ENCODE peak calls at places on chromosome 1, in ten cellular contexts. F, B, I, D, K, W, H, Z, X and U are unnamed samples. For H3K4me1, the result is how much of the 10 kb centered on the place peaks cover.

GRCh38 chr1:156399355-156400125 is 30.5 kb downstream of the RHBG start:
- DNase-seq in F (no peak), B (no peak), I (no peak), D (no peak), K (no peak), W (no peak), H (no peak), Z (no peak), X (no peak), U (no peak)

GRCh38 chr1:182601416-182601786 is 2.8 kb downstream of the RGS16 start:
- DNase-seq in F (peak), B (peak), I (peak), D (peak), K (peak), W (peak), H (peak), Z (peak), X (peak), U (no peak)

GRCh38 chr1:94316836-94317789 is 79.7 kb upstream of the ARHGAP29 start:
- DNase-seq in F (no peak), B (peak), I (no peak), D (peak), K (no peak), W (peak), H (no peak), Z (no peak), X (peak), U (no peak)

GRCh38 chr1:111332190-111332589 is 41.5 kb downstream of the CHIA start:
- DNase-seq in F (no peak), B (no peak), I (no peak), D (no peak), K (no peak), W (no peak), H (no peak), Z (peak), X (no peak), U (no peak)

GRCh38 chr1:116474921-116475849 is 95.6 kb downstream of the CD58 start:
- DNase-seq in F (no peak), B (no peak), I (peak), D (no peak), K (peak), W (no peak), H (no peak), Z (no peak), X (no peak), U (no peak)

GRCh38 chr1:240739754-240740153 is 127.8 kb upstream of the GREM2 start:
- DNase-seq in F (no peak), B (no peak), I (no peak), D (no peak), K (no peak), W (peak), H (no peak), Z (no peak), X (peak), U (no peak)

GRCh38 chr1:164830628-164831027 is 271.6 kb downstream of the PBX1 start:
- DNase-seq in F (no peak), B (no peak), I (no peak), D (no peak), K (no peak), W (no peak), H (no peak), Z (no peak), X (no peak), U (no peak)

GRCh38 chr1:58983159-58983558 is 199.3 kb upstream of the JUN start:
- DNase-seq in F (no peak), B (no peak), I (no peak), D (no peak), K (no peak), W (peak), H (no peak), Z (no peak), X (peak), U (no peak)

GRCh38 chr1:232553050-232553754 is 76.7 kb downstream of the SIPA1L2 start:
- DNase-seq in F (no peak), B (no peak), I (peak), D (peak), K (peak), W (peak), H (peak), Z (no peak), X (peak), U (no peak)

GRCh38 chr1:52641307-52641706 is 8.3 kb downstream of the SHISAL2A start:
- DNase-seq in F (no peak), B (no peak), I (no peak), D (no peak), K (no peak), W (no peak), H (no peak), Z (no peak), X (no peak), U (no peak)

GRCh38 chr1:22259581-22260282 is 116.8 kb upstream of the WNT4 start:
- DNase-seq in F (no peak), B (no peak), I (no peak), D (peak), K (peak), W (no peak), H (peak), Z (no peak), X (peak), U (no peak)

GRCh38 chr1:37776946-37777516 is 12.1 kb upstream of the EPHA10 start:
- DNase-seq in F (no peak), B (no peak), I (no peak), D (no peak), K (no peak), W (no peak), H (no peak), Z (no peak), X (no peak), U (no peak)

GRCh38 chr1:110060034-110060661 is 10.3 kb downstream of the ALX3 start:
- DNase-seq in F (peak), B (peak), I (no peak), D (peak), K (peak), W (peak), H (peak), Z (no peak), X (no peak), U (no peak)

GRCh38 chr1:147073062-147073432 is 99.2 kb downstream of the PRKAB2 start:
- DNase-seq in F (no peak), B (no peak), I (no peak), D (no peak), K (no peak), W (no peak), H (no peak), Z (no peak), X (no peak), U (no peak)

GRCh38 chr1:243964915-243965314 is 86.2 kb upstream of the ZBTB18 start:
- DNase-seq in F (no peak), B (no peak), I (no peak), D (no peak), K (no peak), W (peak), H (no peak), Z (no peak), X (peak), U (no peak)

GRCh38 chr1:214116258-214116657 is 128.5 kb downstream of the PROX1 start:
- DNase-seq in F (no peak), B (no peak), I (no peak), D (no peak), K (no peak), W (no peak), H (no peak), Z (no peak), X (no peak), U (no peak)

DNA sequence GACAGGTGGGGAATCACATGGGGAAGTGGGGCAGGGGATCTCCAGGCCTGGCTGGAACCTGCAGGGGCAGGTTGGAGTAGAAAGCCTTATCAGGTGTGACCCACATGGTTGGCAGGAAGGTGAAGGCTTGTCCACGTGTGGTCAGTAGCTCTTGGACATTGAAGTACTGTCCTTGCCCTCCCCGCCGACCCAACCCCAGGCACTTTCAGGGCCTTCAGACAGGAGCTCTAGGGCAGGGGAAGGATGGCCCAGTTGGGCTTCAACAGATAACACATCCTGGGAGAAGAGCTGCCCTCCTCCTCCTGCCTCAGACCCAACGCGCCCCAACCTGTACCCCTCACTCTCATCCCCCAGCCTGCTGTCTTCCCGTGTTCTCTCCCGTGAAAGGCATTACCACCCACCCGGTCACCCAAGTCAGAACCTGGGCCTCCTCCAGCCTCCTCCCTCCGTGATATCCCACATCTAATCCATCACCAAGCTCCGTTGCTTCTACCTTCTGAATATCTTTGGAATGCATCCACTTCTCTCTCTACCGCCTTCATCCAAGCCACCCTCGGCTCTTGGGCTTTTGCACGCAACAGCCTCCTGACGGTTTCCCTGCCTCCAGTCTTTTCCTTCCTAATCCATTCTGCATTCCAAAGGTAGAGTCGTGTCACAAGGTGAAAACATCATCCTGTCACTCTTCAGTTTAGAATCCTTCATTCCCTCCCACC is 15.9 kb downstream of the PTPRF start:
- DNase-seq in F (no peak), B (no peak), I (no peak), D (no peak), K (no peak), W (no peak), H (no peak), Z (no peak), X (no peak), U (no peak)
- H3K4me1 ChIP-seq in F (under half), B (under half), I (under half), D (under half), K (under half), W (under half), H (under half), Z (under half), X (under half), U (half or more)

GRCh38 chr1:187570166-187570565 is 741.4 kb downstream of the PLA2G4A start:
- DNase-seq in F (no peak), B (no peak), I (no peak), D (no peak), K (no peak), W (peak), H (no peak), Z (no peak), X (no peak), U (no peak)
- H3K4me1 ChIP-seq in F (under half), B (under half), I (under half), D (under half), K (under half), W (under half), H (under half), Z (under half), X (under half), U (under half)

DNA sequence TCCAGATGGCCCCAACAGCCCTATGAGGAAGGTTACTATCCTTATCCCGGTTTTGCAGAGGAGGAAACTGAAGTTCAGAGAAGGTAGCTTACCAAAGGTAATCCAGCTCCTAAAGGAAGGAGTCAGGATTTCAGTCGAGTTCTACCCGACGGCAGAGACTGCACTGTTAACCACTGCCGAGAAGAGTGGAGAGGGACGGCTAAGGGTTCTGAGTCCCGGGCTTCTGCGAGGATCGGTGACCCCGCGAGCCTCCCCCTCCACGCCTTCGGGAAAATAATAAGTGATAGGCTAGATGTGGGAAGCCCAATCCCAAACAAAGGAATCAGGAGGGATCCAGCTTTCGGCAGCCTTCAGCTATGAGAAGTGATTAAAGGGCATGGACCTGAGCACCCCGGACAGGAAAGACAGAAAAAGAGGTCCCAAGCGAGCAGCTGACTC is 587 bp downstream of the TMEM53 start:
- DNase-seq in F (no peak), B (no peak), I (no peak), D (no peak), K (no peak), W (no peak), H (no peak), Z (no peak), X (no peak), U (no peak)
- H3K4me1 ChIP-seq in F (under half), B (under half), I (under half), D (under half), K (under half), W (under half), H (under half), Z (half or more), X (under half), U (under half)

DNA sequence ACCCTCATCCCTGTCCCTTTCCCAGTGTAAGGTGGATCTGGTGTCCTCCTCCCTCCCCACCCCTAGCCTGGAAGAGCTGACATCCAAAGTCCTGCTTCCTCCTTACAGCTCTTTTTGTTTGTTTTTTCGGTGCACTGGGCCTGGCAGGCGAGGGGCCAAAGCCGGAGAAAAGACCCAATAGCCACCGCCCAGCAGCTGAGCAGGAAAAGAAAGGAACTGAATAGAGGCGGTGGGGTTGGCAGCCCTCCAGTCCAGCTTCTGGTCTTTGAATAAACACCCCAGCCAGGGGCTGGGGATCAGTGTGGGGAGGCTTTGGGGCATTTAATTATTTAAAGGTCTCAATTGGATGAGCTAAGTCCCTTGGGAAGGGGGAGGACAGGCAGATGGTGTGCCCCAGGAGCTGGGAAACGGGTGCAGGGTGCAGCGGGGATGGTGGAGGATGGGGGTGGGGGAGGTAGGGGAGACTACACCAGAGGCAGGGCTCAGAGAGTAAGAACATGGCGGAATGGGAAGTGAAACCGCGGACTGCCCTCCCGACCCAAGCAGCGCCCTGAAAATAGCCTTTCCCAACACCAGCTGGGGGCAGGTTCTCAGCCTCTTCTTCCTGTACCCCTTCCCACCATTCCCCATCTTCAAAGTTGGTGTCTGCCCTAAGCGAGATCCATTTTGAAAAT is 20.2 kb downstream of the BTG2 start:
- DNase-seq in F (no peak), B (peak), I (peak), D (no peak), K (no peak), W (no peak), H (no peak), Z (no peak), X (no peak), U (peak)
- H3K4me1 ChIP-seq in F (under half), B (under half), I (under half), D (under half), K (under half), W (under half), H (under half), Z (half or more), X (under half), U (half or more)

DNA sequence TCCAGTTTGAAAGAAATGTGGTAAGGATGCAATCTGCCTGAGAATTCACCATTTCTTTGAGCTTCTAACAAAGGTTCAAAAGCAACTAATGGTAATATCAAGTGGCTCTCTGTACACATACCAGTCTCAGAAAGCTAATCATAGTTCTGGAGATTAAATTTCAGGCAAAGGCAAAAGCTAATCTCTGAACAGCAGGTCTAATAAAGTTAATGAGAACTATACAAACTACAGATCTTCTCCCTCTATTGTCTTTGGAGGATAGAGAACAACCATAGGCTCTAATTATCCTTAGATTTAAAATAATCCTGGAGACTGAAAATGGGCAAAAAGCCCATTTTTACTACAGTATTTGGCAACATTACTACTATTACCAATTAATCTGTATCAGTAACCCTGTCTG is 5.0 kb downstream of the DIPK1A start:
- DNase-seq in F (no peak), B (no peak), I (no peak), D (no peak), K (no peak), W (no peak), H (no peak), Z (no peak), X (no peak), U (no peak)
- H3K4me1 ChIP-seq in F (under half), B (under half), I (under half), D (under half), K (under half), W (under half), H (under half), Z (under half), X (under half), U (under half)

DNA sequence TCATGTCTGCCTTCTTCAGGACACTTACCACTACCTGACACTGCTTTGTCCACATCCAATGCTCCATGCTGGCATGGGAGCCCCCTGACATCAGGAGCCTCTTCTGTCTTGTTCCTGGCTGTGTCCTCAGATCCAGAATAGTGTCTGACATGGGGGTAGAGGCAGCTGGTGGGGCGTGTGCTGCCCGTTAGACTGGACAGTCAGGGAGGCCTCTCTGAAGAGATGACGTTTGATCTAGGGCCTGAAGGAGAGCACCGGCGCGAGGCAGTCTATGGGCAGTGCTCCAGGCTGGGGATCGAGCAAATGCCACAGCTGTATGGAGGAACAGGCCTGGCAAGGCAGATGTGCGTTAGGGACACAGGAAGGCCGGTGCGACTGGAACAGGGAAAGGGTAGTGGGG is 16.6 kb downstream of the SLC9A1 start:
- DNase-seq in F (no peak), B (no peak), I (no peak), D (no peak), K (no peak), W (no peak), H (no peak), Z (no peak), X (no peak), U (no peak)
- H3K4me1 ChIP-seq in F (under half), B (under half), I (under half), D (under half), K (under half), W (under half), H (under half), Z (under half), X (under half), U (half or more)

GRCh38 chr1:225863167-225863566 is 19.0 kb downstream of the TMEM63A start:
- DNase-seq in F (no peak), B (no peak), I (no peak), D (peak), K (no peak), W (no peak), H (peak), Z (no peak), X (peak), U (no peak)
- H3K4me1 ChIP-seq in F (under half), B (under half), I (under half), D (under half), K (under half), W (under half), H (under half), Z (under half), X (under half), U (under half)

GRCh38 chr1:117611121-117611601 is 5.3 kb downstream of the TENT5C start:
- DNase-seq in F (peak), B (no peak), I (no peak), D (peak), K (no peak), W (no peak), H (no peak), Z (no peak), X (no peak), U (no peak)
- H3K4me1 ChIP-seq in F (half or more), B (under half), I (under half), D (under half), K (under half), W (under half), H (under half), Z (under half), X (under half), U (under half)

GRCh38 chr1:168079761-168080160 is 57.0 kb downstream of the GPR161 start:
- DNase-seq in F (no peak), B (no peak), I (no peak), D (peak), K (no peak), W (peak), H (no peak), Z (no peak), X (peak), U (no peak)

GRCh38 chr1:168083456-168084325 is 53.0 kb downstream of the GPR161 start:
- DNase-seq in F (no peak), B (no peak), I (no peak), D (no peak), K (no peak), W (no peak), H (no peak), Z (no peak), X (no peak), U (no peak)

GRCh38 chr1:168082008-168082876 is 54.5 kb downstream of the GPR161 start:
- DNase-seq in F (peak), B (peak), I (peak), D (peak), K (peak), W (peak), H (peak), Z (peak), X (peak), U (no peak)

GRCh38 chr1:168084396-168085231 is 52.1 kb downstream of the GPR161 start:
- DNase-seq in F (peak), B (no peak), I (peak), D (peak), K (peak), W (peak), H (peak), Z (no peak), X (peak), U (no peak)

DNA sequence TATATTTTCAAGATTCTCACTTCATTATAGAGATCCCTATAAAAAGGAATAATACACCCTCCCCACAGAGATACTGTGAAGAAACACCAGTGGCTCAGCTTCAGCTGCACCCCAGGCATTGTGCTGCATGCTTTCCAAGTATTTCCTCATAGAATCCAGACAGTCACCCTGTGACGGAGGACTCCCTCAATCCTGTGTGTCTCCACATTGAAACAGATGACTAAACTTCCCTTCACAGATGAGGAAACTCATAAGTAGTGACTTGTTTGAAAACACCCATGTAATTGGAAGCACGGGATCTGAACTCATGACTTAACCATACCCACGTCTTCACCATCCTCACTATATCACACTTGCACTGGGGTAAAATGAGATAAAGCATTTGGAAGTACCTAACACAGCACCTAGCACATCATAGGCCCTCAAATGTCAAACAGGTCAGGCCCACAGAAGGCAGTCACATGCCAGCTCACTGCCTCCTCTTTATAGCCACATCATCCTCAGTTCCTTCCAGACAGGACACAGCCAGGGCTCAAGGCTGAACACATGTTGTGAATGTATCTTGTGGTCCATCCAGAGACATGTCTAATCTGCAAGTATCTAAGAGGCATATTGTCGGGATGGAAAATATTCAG is 55.2 kb downstream of the GPR161 start:
- DNase-seq in F (no peak), B (no peak), I (no peak), D (peak), K (peak), W (peak), H (peak), Z (no peak), X (peak), U (no peak)
- H3K4me1 ChIP-seq in F (under half), B (under half), I (under half), D (under half), K (under half), W (under half), H (under half), Z (under half), X (under half), U (under half)

GRCh38 chr1:68470388-68470970 is 20.7 kb upstream of the RPE65 start:
- DNase-seq in F (no peak), B (no peak), I (no peak), D (peak), K (peak), W (peak), H (peak), Z (no peak), X (peak), U (no peak)
- H3K4me1 ChIP-seq in F (under half), B (under half), I (under half), D (under half), K (under half), W (under half), H (under half), Z (under half), X (under half), U (under half)